ENCODE peak calls at places on chromosome 3, in five cellular contexts. Y is right lobe of liver, E is Peyer's patch, B is lower lobe of right lung, H is tibial nerve. I is an unnamed sample. For H3K4me1, the result is how much of the 10 kb centered on the place peaks cover.

GRCh38 chr3:14490255-14490654 is 49.9 kb downstream of the GRIP2 start:
- DNase-seq in B (no peak), H (no peak), Y (no peak), E (no peak), I (no peak)

GRCh38 chr3:138833908-138834358 is 795 bp downstream of the PIK3CB start:
- DNase-seq in E (no peak), B (no peak), H (no peak), Y (peak), I (no peak)

GRCh38 chr3:138326866-138327595 is 2.6 kb downstream of the NME9 start:
- DNase-seq in H (no peak), B (no peak), E (no peak), Y (no peak), I (no peak)

GRCh38 chr3:31908391-31909097 is 72.5 kb downstream of the OSBPL10 start:
- DNase-seq in B (no peak), H (no peak), Y (no peak), E (no peak), I (no peak)

GRCh38 chr3:8320711-8321458 is 180.7 kb upstream of the LMCD1 start:
- DNase-seq in Y (no peak), H (no peak), B (no peak), E (no peak), I (no peak)

GRCh38 chr3:128348805-128349531 is 117.7 kb downstream of the DNAJB8 start:
- DNase-seq in H (no peak), B (peak), Y (no peak), E (no peak), I (no peak)

GRCh38 chr3:133401374-133402135 is 1.7 kb downstream of the BFSP2 start:
- DNase-seq in B (no peak), H (no peak), Y (no peak), E (no peak), I (no peak)

GRCh38 chr3:183766745-183767606 is 58.4 kb downstream of the MAP6D1 start:
- DNase-seq in B (peak), Y (peak), E (peak), H (peak), I (peak)

GRCh38 chr3:69740103-69741021 is 1.1 kb downstream of the MITF start:
- DNase-seq in E (peak), Y (peak), H (no peak), B (peak), I (peak)

GRCh38 chr3:5095879-5096278 is 26.2 kb upstream of the ARL8B start:
- DNase-seq in Y (no peak), E (no peak), H (no peak), B (no peak), I (no peak)

GRCh38 chr3:183837894-183838293 is 12.5 kb upstream of the MAP6D1 start:
- DNase-seq in Y (no peak), B (no peak), E (no peak), H (no peak), I (no peak)

GRCh38 chr3:94082412-94082937 is 19.6 kb downstream of the NSUN3 start:
- DNase-seq in B (no peak), E (no peak), Y (no peak), H (no peak), I (no peak)

GRCh38 chr3:39135170-39135805 is 18.1 kb downstream of the CSRNP1 start:
- DNase-seq in B (peak), E (no peak), Y (no peak), H (no peak), I (no peak)

GRCh38 chr3:113275876-113276580 is 64.7 kb downstream of the BOC start:
- DNase-seq in E (peak), B (no peak), H (peak), Y (no peak), I (peak)

GRCh38 chr3:150130404-150131100 is 159.9 kb upstream of the PFN2 start:
- DNase-seq in E (no peak), B (no peak), Y (no peak), H (no peak), I (no peak)

GRCh38 chr3:155018621-155019330 is 61.3 kb upstream of the MME start:
- DNase-seq in B (no peak), E (no peak), Y (no peak), H (no peak), I (no peak)

GRCh38 chr3:156787015-156787414 is 39.1 kb upstream of the LEKR1 start:
- DNase-seq in B (no peak), E (no peak), H (no peak), Y (no peak), I (no peak)

GRCh38 chr3:156787926-156788663 is 38.1 kb upstream of the LEKR1 start:
- DNase-seq in H (no peak), Y (no peak), E (no peak), B (no peak), I (no peak)

GRCh38 chr3:156781310-156782230 is 44.6 kb upstream of the LEKR1 start:
- DNase-seq in E (no peak), B (no peak), Y (no peak), H (no peak), I (no peak)

GRCh38 chr3:156782319-156782718 is 43.8 kb upstream of the LEKR1 start:
- DNase-seq in B (no peak), Y (no peak), E (no peak), H (no peak), I (no peak)

GRCh38 chr3:156782921-156783320 is 43.2 kb upstream of the LEKR1 start:
- DNase-seq in Y (no peak), B (no peak), H (no peak), E (no peak), I (no peak)
- H3K27ac ChIP-seq in Y (no peak), B (no peak), H (no peak), E (no peak), I (no peak)

GRCh38 chr3:181712190-181712504 is 422 bp downstream of the SOX2 start:
- DNase-seq in Y (no peak), H (no peak), E (no peak), B (no peak), I (no peak)
- H3K4me1 ChIP-seq in Y (under half), H (under half), E (under half), B (under half), I (under half)

GRCh38 chr3:156160653-156161052 is 40.3 kb downstream of the KCNAB1 start:
- DNase-seq in Y (no peak), B (no peak), E (no peak), H (no peak), I (no peak)
- H3K27ac ChIP-seq in Y (no peak), B (peak), E (no peak), H (no peak), I (no peak)

GRCh38 chr3:194983121-194983520 is 287.8 kb downstream of the XXYLT1 start:
- DNase-seq in Y (no peak), E (no peak), H (no peak), B (no peak), I (no peak)
- H3K4me1 ChIP-seq in Y (under half), E (under half), H (under half), B (under half), I (under half)

GRCh38 chr3:36989000-36989399 is 3.9 kb downstream of the EPM2AIP1 start:
- DNase-seq in H (no peak), E (no peak), B (no peak), Y (no peak), I (no peak)
- H3K27ac ChIP-seq in H (no peak), E (no peak), B (no peak), Y (no peak), I (no peak)